ENCODE peak calls at places on chromosomes 13 and 19, in eight cellular contexts. One of them, this sample, is unnamed.

GRCh38 chr13:83121904-83122303 is 760.4 kb downstream of the SLITRK1 start:
- DNase-seq in heart left ventricle: no peak
- DNase-seq in psoas muscle: no peak
- DNase-seq in MM.1S: no peak
- DNase-seq in fibroblast of lung: no peak
- DNase-seq in breast epithelium: no peak
- DNase-seq in HCT116: no peak
- DNase-seq in transverse colon: no peak
- DNase-seq in this sample: peak; percentile 20

GRCh38 chr19:4531562-4532165 is 3.4 kb downstream of the PLIN5 start:
- DNase-seq in psoas muscle: peak; percentile 34
- DNase-seq in heart left ventricle: no peak
- DNase-seq in transverse colon: no peak
- DNase-seq in fibroblast of lung: no peak
- DNase-seq in breast epithelium: no peak
- DNase-seq in MM.1S: no peak
- DNase-seq in HCT116: no peak
- DNase-seq in this sample: no peak

GRCh38 chr19:33774751-33775150 is 21.9 kb upstream of the KCTD15 start:
- DNase-seq in transverse colon: no peak
- DNase-seq in fibroblast of lung: no peak
- DNase-seq in psoas muscle: no peak
- DNase-seq in HCT116: no peak
- DNase-seq in breast epithelium: no peak
- DNase-seq in heart left ventricle: no peak
- DNase-seq in MM.1S: no peak
- DNase-seq in this sample: no peak

GRCh38 chr19:39941615-39942507 is 7.4 kb upstream of the FCGBP start:
- DNase-seq in breast epithelium: no peak
- DNase-seq in HCT116: no peak
- DNase-seq in MM.1S: peak; percentile 91
- DNase-seq in fibroblast of lung: no peak
- DNase-seq in heart left ventricle: peak; percentile 14
- DNase-seq in transverse colon: peak; percentile 55
- DNase-seq in psoas muscle: no peak
- DNase-seq in this sample: no peak

GRCh38 chr13:63190219-63190618 is 1774.6 kb upstream of the PCDH20 start:
- DNase-seq in psoas muscle: no peak
- DNase-seq in transverse colon: no peak
- DNase-seq in HCT116: no peak
- DNase-seq in fibroblast of lung: no peak
- DNase-seq in breast epithelium: no peak
- DNase-seq in MM.1S: no peak
- DNase-seq in heart left ventricle: no peak
- DNase-seq in this sample: no peak

GRCh38 chr13:48072304-48072703 is 22.6 kb downstream of the MED4 start:
- DNase-seq in transverse colon: no peak
- DNase-seq in breast epithelium: no peak
- DNase-seq in MM.1S: no peak
- DNase-seq in fibroblast of lung: no peak
- DNase-seq in heart left ventricle: no peak
- DNase-seq in HCT116: no peak
- DNase-seq in psoas muscle: no peak
- DNase-seq in this sample: no peak

GRCh38 chr13:30053904-30054303 is 203.5 kb upstream of the UBL3 start:
- DNase-seq in MM.1S: no peak
- DNase-seq in breast epithelium: no peak
- DNase-seq in transverse colon: no peak
- DNase-seq in psoas muscle: no peak
- DNase-seq in heart left ventricle: no peak
- DNase-seq in HCT116: no peak
- DNase-seq in fibroblast of lung: no peak
- DNase-seq in this sample: no peak

GRCh38 chr19:39692166-39692565 is 12.1 kb upstream of the LGALS14 start:
- DNase-seq in psoas muscle: no peak
- DNase-seq in breast epithelium: no peak
- DNase-seq in heart left ventricle: no peak
- DNase-seq in fibroblast of lung: no peak
- DNase-seq in MM.1S: no peak
- DNase-seq in transverse colon: no peak
- DNase-seq in HCT116: no peak
- DNase-seq in this sample: no peak

GRCh38 chr19:48398329-48399235 is 5.1 kb downstream of the GRIN2D start:
- DNase-seq in breast epithelium: peak; percentile 48
- DNase-seq in psoas muscle: peak; percentile 83
- DNase-seq in heart left ventricle: peak; percentile 64
- DNase-seq in HCT116: peak; percentile 91
- DNase-seq in fibroblast of lung: peak; percentile 79
- DNase-seq in transverse colon: peak; percentile 88
- DNase-seq in MM.1S: peak; percentile 91
- DNase-seq in this sample: peak; percentile 76

GRCh38 chr13:49357694-49358093 is 86.2 kb downstream of the CAB39L start:
- DNase-seq in transverse colon: no peak
- DNase-seq in psoas muscle: no peak
- DNase-seq in breast epithelium: no peak
- DNase-seq in heart left ventricle: no peak
- DNase-seq in HCT116: no peak
- DNase-seq in fibroblast of lung: peak; percentile 17
- DNase-seq in MM.1S: no peak
- DNase-seq in this sample: peak; percentile 64

GRCh38 chr19:57027360-57027759 is 92.4 kb upstream of the USP29 start:
- DNase-seq in psoas muscle: no peak
- DNase-seq in fibroblast of lung: no peak
- DNase-seq in MM.1S: no peak
- DNase-seq in breast epithelium: no peak
- DNase-seq in heart left ventricle: no peak
- DNase-seq in HCT116: no peak
- DNase-seq in transverse colon: no peak
- DNase-seq in this sample: no peak

GRCh38 chr19:41263042-41263849 is 926 bp upstream of the HNRNPUL1 start:
- DNase-seq in heart left ventricle: peak; percentile 61
- DNase-seq in transverse colon: peak; percentile 83
- DNase-seq in HCT116: no peak
- DNase-seq in MM.1S: peak; percentile 61
- DNase-seq in fibroblast of lung: peak; percentile 74
- DNase-seq in psoas muscle: peak; percentile 64
- DNase-seq in breast epithelium: peak; percentile 71
- DNase-seq in this sample: peak; percentile 76

GRCh38 chr19:15291666-15292065 is 40.7 kb downstream of the BRD4 start:
- DNase-seq in psoas muscle: no peak
- DNase-seq in HCT116: no peak
- DNase-seq in fibroblast of lung: no peak
- DNase-seq in transverse colon: no peak
- DNase-seq in MM.1S: no peak
- DNase-seq in breast epithelium: no peak
- DNase-seq in heart left ventricle: no peak
- DNase-seq in this sample: no peak
- H3K4me3 ChIP-seq in psoas muscle: no peak overlapping the region
- H3K4me3 ChIP-seq in HCT116: no peak overlapping the region
- H3K4me3 ChIP-seq in fibroblast of lung: no peak overlapping the region
- H3K4me3 ChIP-seq in transverse colon: no peak overlapping the region
- H3K4me3 ChIP-seq in MM.1S: no peak overlapping the region
- H3K4me3 ChIP-seq in breast epithelium: no peak overlapping the region
- H3K4me3 ChIP-seq in heart left ventricle: no peak overlapping the region
- H3K4me3 ChIP-seq in this sample: no peak overlapping the region

DNA sequence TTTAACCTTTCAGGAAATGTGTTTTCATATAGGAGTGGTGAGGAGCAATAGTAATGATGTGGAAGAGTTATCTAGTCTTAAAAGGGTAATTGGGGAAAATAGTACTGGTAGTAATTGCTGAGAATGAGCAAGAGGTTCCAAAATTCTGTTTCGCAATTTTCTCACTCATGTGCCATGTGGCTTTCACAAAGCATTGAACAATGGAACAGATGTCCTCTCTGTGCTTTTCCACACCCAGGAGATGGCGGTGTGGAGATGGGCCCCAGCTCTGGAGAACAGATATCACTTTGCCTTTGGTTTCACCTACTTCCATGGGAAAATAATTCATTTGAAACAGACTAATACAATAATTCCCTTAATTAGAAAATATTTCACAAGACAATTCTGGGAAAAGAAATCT is 170.0 kb upstream of the SLC10A2 start:
- DNase-seq in heart left ventricle: no peak
- DNase-seq in breast epithelium: no peak
- DNase-seq in HCT116: no peak
- DNase-seq in fibroblast of lung: peak; percentile 47
- DNase-seq in psoas muscle: no peak
- DNase-seq in transverse colon: no peak
- DNase-seq in MM.1S: no peak
- DNase-seq in this sample: peak; percentile 18
- TF ChIP-seq CTCF in heart left ventricle: no peak
- TF ChIP-seq CTCF in breast epithelium: no peak
- TF ChIP-seq CTCF in HCT116: no peak
- TF ChIP-seq CTCF in fibroblast of lung: no peak
- TF ChIP-seq CTCF in psoas muscle: no peak
- TF ChIP-seq CTCF in transverse colon: no peak
- TF ChIP-seq CTCF in MM.1S: no peak
- TF ChIP-seq CTCF in this sample: peak; percentile 25

DNA sequence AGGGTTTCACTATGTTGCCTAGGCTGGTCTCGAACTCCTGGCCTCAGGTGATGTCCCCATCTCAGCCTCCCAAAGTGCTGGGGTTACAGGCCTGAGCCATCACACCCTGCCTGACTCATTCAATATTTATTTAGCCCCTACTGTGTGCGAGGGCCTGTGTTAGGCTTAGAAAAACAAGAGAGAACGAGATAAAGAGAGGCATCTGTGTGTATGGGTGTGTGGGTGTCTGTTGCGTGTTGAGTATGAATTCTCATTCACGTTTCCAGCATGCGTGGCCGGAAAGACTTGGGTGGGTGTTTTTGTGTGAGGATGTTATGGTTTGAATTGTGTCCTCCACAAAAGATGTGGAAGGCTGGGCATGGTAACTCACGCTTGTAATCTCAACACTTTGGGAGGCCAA is 9.5 kb downstream of the GADD45B start:
- DNase-seq in MM.1S: no peak
- DNase-seq in breast epithelium: no peak
- DNase-seq in fibroblast of lung: no peak
- DNase-seq in transverse colon: no peak
- DNase-seq in heart left ventricle: no peak
- DNase-seq in psoas muscle: no peak
- DNase-seq in HCT116: no peak
- DNase-seq in this sample: no peak
- H3K4me3 ChIP-seq in MM.1S: no peak overlapping the region
- H3K4me3 ChIP-seq in breast epithelium: no peak overlapping the region
- H3K4me3 ChIP-seq in fibroblast of lung: no peak overlapping the region
- H3K4me3 ChIP-seq in transverse colon: no peak overlapping the region
- H3K4me3 ChIP-seq in heart left ventricle: no peak overlapping the region
- H3K4me3 ChIP-seq in psoas muscle: no peak overlapping the region
- H3K4me3 ChIP-seq in HCT116: no peak overlapping the region
- H3K4me3 ChIP-seq in this sample: no peak overlapping the region

GRCh38 chr13:31161583-31162150 is at the start of gene HSPH1:
- DNase-seq in psoas muscle: peak; percentile 100
- DNase-seq in fibroblast of lung: peak; percentile 97
- DNase-seq in transverse colon: peak; percentile 99
- DNase-seq in breast epithelium: peak; percentile 98
- DNase-seq in HCT116: peak; percentile 91
- DNase-seq in MM.1S: peak; percentile 95
- DNase-seq in heart left ventricle: peak; percentile 99
- DNase-seq in this sample: peak; percentile 96
- TF ChIP-seq CTCF in psoas muscle: peak; percentile 12
- TF ChIP-seq CTCF in fibroblast of lung: no peak
- TF ChIP-seq CTCF in transverse colon: no peak
- TF ChIP-seq CTCF in breast epithelium: no peak
- TF ChIP-seq CTCF in HCT116: no peak
- TF ChIP-seq CTCF in MM.1S: no peak
- TF ChIP-seq CTCF in heart left ventricle: no peak
- TF ChIP-seq CTCF in this sample: peak; percentile 29

GRCh38 chr13:105969761-105970160 is 565.7 kb downstream of the EFNB2 start:
- DNase-seq in breast epithelium: no peak
- DNase-seq in psoas muscle: no peak
- DNase-seq in MM.1S: no peak
- DNase-seq in fibroblast of lung: no peak
- DNase-seq in HCT116: peak; percentile 38
- DNase-seq in heart left ventricle: no peak
- DNase-seq in transverse colon: no peak
- DNase-seq in this sample: no peak
- H3K4me3 ChIP-seq in breast epithelium: no peak overlapping the region
- H3K4me3 ChIP-seq in psoas muscle: no peak overlapping the region
- H3K4me3 ChIP-seq in MM.1S: no peak overlapping the region
- H3K4me3 ChIP-seq in fibroblast of lung: no peak overlapping the region
- H3K4me3 ChIP-seq in HCT116: no peak overlapping the region
- H3K4me3 ChIP-seq in heart left ventricle: no peak overlapping the region
- H3K4me3 ChIP-seq in transverse colon: no peak overlapping the region
- H3K4me3 ChIP-seq in this sample: no peak overlapping the region

DNA sequence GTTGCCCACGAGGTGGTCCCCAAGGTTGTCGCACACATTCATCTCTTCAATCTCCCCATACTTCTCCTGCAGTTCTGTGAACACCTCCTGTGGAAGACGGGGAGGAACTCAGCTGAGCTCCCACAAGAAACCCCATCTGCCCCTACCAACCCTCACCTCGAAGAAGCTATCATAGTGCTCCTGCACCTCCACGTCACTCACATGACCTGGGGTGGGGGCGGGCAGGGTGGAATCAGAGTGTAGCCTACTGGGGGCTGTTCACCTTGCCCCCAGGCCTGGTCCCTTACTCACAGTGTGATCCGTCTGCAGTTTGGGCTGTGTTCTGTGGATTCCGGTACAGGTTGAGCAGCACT is 907 bp downstream of the U2AF1L4 start:
- DNase-seq in psoas muscle: no peak
- DNase-seq in heart left ventricle: no peak
- DNase-seq in HCT116: no peak
- DNase-seq in breast epithelium: no peak
- DNase-seq in fibroblast of lung: no peak
- DNase-seq in MM.1S: no peak
- DNase-seq in transverse colon: no peak
- DNase-seq in this sample: no peak
- TF ChIP-seq CTCF in psoas muscle: no peak
- TF ChIP-seq CTCF in heart left ventricle: no peak
- TF ChIP-seq CTCF in HCT116: no peak
- TF ChIP-seq CTCF in breast epithelium: no peak
- TF ChIP-seq CTCF in fibroblast of lung: no peak
- TF ChIP-seq CTCF in MM.1S: no peak
- TF ChIP-seq CTCF in transverse colon: no peak
- TF ChIP-seq CTCF in this sample: no peak

DNA sequence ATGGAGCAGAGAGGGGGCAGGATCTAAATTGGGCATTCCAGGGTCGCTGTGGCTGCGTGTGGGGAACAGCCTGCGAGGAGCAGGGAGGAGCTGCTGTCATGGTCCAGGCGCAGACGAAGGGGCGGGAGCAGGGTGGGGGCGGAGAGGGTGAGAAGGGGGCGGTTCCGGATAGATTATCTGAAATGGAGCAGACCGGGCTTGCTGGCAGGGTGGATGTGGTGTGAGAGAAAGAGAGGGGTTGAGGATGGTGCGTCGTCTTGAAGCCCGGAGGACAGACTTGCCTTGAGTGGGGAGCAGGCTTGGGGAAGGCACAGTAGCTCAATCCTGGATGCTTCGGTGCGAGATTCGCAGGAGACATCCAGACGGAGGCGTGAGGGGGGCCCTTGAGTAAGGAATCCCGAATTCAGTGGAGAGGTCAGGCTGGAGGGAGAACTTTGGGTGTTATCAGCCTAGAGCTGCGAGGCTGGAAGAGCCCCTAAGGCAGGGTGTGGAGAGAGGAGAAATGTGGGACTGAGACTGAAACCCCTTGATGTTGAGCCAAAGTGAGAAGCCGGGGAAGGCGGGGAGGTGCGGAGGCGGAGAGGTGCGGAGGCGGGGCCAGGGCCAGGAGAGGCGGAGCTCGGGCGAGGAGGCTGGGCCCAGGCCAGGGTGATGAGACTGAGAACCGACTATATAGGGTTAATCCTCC is 40.7 kb downstream of the DPF1 start:
- DNase-seq in fibroblast of lung: peak; percentile 23
- DNase-seq in breast epithelium: no peak
- DNase-seq in HCT116: no peak
- DNase-seq in heart left ventricle: peak; percentile 40
- DNase-seq in psoas muscle: peak; percentile 41
- DNase-seq in MM.1S: no peak
- DNase-seq in transverse colon: no peak
- DNase-seq in this sample: peak; percentile 20
- H3K4me3 ChIP-seq in fibroblast of lung: peak overlapping the region; percentile 11
- H3K4me3 ChIP-seq in breast epithelium: peak overlapping the region; percentile 50
- H3K4me3 ChIP-seq in HCT116: no peak overlapping the region
- H3K4me3 ChIP-seq in heart left ventricle: peak overlapping the region; percentile 45
- H3K4me3 ChIP-seq in psoas muscle: peak overlapping the region; percentile 30
- H3K4me3 ChIP-seq in MM.1S: no peak overlapping the region
- H3K4me3 ChIP-seq in transverse colon: no peak overlapping the region
- H3K4me3 ChIP-seq in this sample: peak overlapping the region; percentile 48